ENCODE peak calls at places on chromosomes 6 and 20, in six cellular contexts. N is BE2C, X is AG09309, D is heart right ventricle, L is prostate gland, I is pancreas. V is an unnamed sample.

GRCh38 chr6:127879685-127880084 is 21.2 kb downstream of the THEMIS start:
- DNase-seq in D (peak; percentile 5), I (no peak), L (no peak), N (peak; percentile 69), X (no peak), V (no peak)

GRCh38 chr20:51700809-51701285 is 67.3 kb downstream of the ATP9A start:
- DNase-seq in X (no peak), D (no peak), N (peak; percentile 31), L (peak; percentile 42), I (no peak), V (peak; percentile 59)

GRCh38 chr20:17613328-17614175 is 43.7 kb downstream of the DSTN start:
- DNase-seq in L (no peak), I (peak; percentile 41), N (no peak), D (no peak), X (no peak), V (no peak)

GRCh38 chr6:100475554-100476325 is 11.0 kb upstream of the SIM1 start:
- DNase-seq in N (no peak), I (no peak), D (no peak), X (no peak), L (no peak), V (peak; percentile 60)

GRCh38 chr20:43583982-43584432 is 6.7 kb upstream of the IFT52 start:
- DNase-seq in L (no peak), I (peak; percentile 82), X (peak; percentile 98), D (peak; percentile 64), N (peak; percentile 41), V (peak; percentile 86)

GRCh38 chr6:136566007-136566487 is 15.8 kb upstream of the MAP7 start:
- DNase-seq in I (peak; percentile 28), N (no peak), X (no peak), L (peak; percentile 67), D (peak; percentile 24), V (no peak)

GRCh38 chr20:44027686-44028340 is 113.2 kb downstream of the TOX2 start:
- DNase-seq in I (no peak), X (no peak), L (no peak), N (no peak), D (no peak), V (no peak)

GRCh38 chr6:63757826-63758225 is 122.2 kb downstream of the PHF3 start:
- DNase-seq in L (no peak), I (no peak), D (no peak), X (no peak), N (no peak), V (no peak)

GRCh38 chr6:138631566-138631965 is 132.3 kb upstream of the NHSL1 start:
- DNase-seq in L (no peak), I (no peak), D (no peak), X (no peak), N (no peak), V (no peak)

GRCh38 chr6:75748743-75749538 is at the start of gene MYO6:
- DNase-seq in I (peak; percentile 78), N (peak; percentile 58), D (peak; percentile 82), L (peak; percentile 80), X (no peak), V (peak; percentile 76)

GRCh38 chr6:75752365-75752764 is 3.3 kb downstream of the MYO6 start:
- DNase-seq in X (no peak), D (no peak), L (no peak), N (no peak), I (no peak), V (peak; percentile 42)

GRCh38 chr6:75750925-75751324 is 1.9 kb downstream of the MYO6 start:
- DNase-seq in L (no peak), D (no peak), I (no peak), X (no peak), N (no peak), V (no peak)

GRCh38 chr6:75747985-75748742 is 875 bp upstream of the MYO6 start:
- DNase-seq in D (no peak), N (no peak), X (no peak), L (no peak), I (no peak), V (peak; percentile 21)

GRCh38 chr6:75751443-75751842 is 2.4 kb downstream of the MYO6 start:
- DNase-seq in D (no peak), I (no peak), N (no peak), L (no peak), X (no peak), V (no peak)
- H3K4me3 ChIP-seq in D (no peak overlapping the region), I (no peak overlapping the region), N (no peak overlapping the region), L (no peak overlapping the region), X (no peak overlapping the region), V (no peak overlapping the region)

GRCh38 chr6:11188161-11188915 is 44.1 kb downstream of the NEDD9 start:
- DNase-seq in L (peak; percentile 62), N (no peak), X (no peak), I (peak; percentile 42), D (no peak), V (peak; percentile 72)
- H3K4me3 ChIP-seq in L (no peak overlapping the region), N (no peak overlapping the region), X (no peak overlapping the region), I (no peak overlapping the region), D (no peak overlapping the region), V (no peak overlapping the region)

DNA sequence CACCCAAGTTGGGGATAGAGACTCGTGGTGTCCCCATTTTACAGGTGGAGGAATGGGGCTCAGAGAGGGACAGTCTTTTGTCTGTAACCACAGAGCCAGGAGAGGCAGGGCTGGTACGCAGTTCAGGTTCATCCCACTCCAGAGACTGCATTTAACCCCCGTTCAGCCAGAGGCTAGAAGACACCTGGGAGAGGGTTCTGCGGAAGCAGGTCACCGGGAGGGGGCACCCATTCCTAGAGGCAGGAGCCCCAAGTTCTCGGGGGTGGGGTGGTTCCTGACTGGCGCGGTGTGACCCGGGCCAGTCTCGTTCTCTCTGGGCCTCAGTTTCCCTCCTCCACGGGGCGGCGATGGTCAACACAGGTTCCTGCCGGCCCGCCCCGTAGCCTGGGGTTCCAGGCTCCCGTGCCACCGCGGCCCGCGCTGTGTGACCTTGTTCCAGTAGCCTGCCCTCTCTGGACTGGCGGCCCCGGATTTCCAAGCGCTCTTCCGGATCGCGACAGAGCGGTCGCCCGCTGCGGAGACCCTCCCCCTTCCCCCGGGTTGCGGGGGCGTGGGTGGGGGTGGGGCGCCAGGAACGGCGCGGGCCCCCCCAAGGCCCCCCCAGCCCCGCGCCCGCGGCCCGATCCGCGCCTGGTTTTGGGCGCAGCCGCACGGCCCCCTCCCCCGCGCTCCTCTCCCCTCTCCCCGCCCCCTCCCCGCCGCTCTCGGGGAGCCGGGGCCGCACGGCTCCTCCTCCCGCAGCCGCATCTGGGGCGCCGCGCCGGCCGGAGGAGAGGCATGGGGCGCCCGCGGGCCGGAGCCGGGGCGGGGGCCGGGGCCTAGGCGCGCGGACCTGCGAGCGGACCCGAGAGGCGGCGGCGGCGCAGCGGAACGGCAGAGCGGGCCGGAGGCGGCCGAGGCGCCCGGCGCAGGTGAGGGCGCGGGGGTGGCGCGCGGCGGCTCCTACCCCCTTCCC is at the start of gene DLGAP4:
- DNase-seq in D (no peak), L (no peak), N (no peak), I (no peak), X (no peak), V (no peak)
- H3K4me3 ChIP-seq in D (peak within 1 kb of the TSS; percentile 25), L (peak within 1 kb of the TSS; percentile 22), N (peak within 1 kb of the TSS; percentile 45), I (peak within 1 kb of the TSS; percentile 42), X (no peak within 1 kb of the TSS), V (no peak within 1 kb of the TSS)

GRCh38 chr20:62562831-62563230 is 79.5 kb upstream of the SLCO4A1 start:
- DNase-seq in X (no peak), L (no peak), D (no peak), N (no peak), I (no peak), V (no peak)

GRCh38 chr20:62560162-62560561 is 82.1 kb upstream of the SLCO4A1 start:
- DNase-seq in I (no peak), N (no peak), L (no peak), X (no peak), D (no peak), V (no peak)

GRCh38 chr20:62561948-62562347 is 80.4 kb upstream of the SLCO4A1 start:
- DNase-seq in L (no peak), X (no peak), N (no peak), I (no peak), D (no peak), V (no peak)

GRCh38 chr20:62563561-62563960 is 78.7 kb upstream of the SLCO4A1 start:
- DNase-seq in L (no peak), X (no peak), I (no peak), D (no peak), N (no peak), V (no peak)

DNA sequence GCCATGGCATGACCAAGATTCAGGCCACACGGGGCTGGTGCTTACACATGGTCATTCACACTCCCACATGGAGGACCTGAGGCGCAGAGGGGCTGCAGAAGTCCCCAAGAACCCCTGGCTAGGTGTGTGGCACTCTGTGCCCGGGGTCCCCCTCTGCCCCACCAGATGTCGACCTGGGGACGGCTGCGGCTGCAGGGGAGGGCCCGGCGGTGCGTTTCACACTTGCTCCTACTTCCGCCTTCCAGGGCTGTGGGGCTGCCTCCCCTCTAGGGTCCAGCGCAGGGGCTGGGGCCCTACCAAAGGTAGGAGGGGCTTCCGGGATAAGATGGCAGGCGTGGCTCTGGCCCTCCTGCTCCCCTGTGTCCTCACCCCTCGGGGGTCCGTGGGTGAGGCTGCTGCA is 81.1 kb upstream of the SLCO4A1 start:
- DNase-seq in X (no peak), I (no peak), D (no peak), L (no peak), N (no peak), V (no peak)
- H3K4me3 ChIP-seq in X (no peak overlapping the region), I (no peak overlapping the region), D (no peak overlapping the region), L (no peak overlapping the region), N (no peak overlapping the region), V (no peak overlapping the region)

DNA sequence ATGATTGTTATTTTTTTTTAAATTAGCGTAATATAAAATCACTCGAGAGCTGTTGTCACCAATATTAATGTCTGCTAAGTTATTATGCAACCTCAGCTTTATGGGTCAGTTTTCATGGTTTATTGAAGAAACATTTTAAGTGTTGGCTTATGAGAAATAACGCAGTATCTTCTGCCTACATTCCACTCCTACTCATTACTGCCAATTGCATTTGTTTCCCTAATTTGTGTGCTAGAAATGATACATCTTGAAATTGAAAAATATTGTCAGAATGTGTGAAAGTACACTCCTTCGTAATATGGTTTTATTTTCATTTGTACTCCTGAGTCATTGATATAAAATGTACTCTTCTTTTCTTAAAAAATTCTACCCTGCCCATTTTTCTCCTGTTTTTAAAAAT is 333.3 kb upstream of the HSF2 start:
- DNase-seq in I (no peak), L (no peak), N (no peak), D (no peak), X (no peak), V (no peak)
- H3K4me3 ChIP-seq in I (no peak overlapping the region), L (no peak overlapping the region), N (no peak overlapping the region), D (no peak overlapping the region), X (no peak overlapping the region), V (no peak overlapping the region)

GRCh38 chr6:84052204-84052882 is 18.8 kb downstream of the MRAP2 start:
- DNase-seq in L (peak; percentile 11), X (peak; percentile 21), D (peak; percentile 69), N (peak; percentile 66), I (no peak), V (peak; percentile 24)
- H3K4me3 ChIP-seq in L (no peak overlapping the region), X (peak overlapping the region; percentile 30), D (no peak overlapping the region), N (peak overlapping the region; percentile 7), I (no peak overlapping the region), V (no peak overlapping the region)

DNA sequence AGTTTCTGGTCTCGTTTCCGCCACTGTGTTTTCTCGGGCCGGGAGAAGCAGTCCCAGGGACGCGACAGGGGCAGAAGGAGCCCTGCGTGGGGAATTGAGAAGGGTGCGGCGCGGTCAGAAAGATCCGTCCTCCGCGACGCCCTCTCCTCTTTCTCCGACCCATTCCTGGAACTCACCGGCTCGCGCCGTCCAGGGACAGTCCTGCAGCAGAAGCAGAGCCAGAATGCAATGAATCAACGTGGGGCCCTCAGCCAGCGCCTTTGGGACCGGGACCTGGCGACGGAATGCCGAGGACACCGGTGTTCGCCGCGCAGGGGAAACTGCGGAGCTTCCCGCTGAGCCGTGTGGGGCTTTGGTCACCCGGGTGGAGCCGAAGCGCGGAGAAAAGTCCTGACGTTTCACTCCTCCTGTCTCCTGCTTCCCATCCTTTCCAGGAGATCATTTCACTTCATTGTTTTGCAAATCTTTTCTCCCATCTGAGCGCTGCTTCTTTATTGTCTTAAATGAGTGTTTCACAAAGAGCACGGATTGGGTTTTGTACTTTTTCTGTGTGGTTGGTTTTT is 26.4 kb downstream of the ULBP1 start:
- DNase-seq in L (no peak), N (no peak), X (no peak), D (no peak), I (no peak), V (no peak)
- H3K4me3 ChIP-seq in L (no peak overlapping the region), N (no peak overlapping the region), X (no peak overlapping the region), D (peak overlapping the region; percentile 10), I (peak overlapping the region; percentile 21), V (no peak overlapping the region)